ENCODE peak calls at places on chromosomes 6 and 20, in nine cellular contexts. B, R, H, V, I, P, Z, G and T are unnamed samples.

GRCh38 chr20:11564491-11564890 is 353.2 kb upstream of the BTBD3 start:
- DNase-seq in B (no peak), R (no peak), H (no peak), V (no peak), I (no peak), P (no peak), Z (no peak), G (no peak), T (no peak)

GRCh38 chr6:3364391-3364790 is 92.5 kb downstream of the SLC22A23 start:
- DNase-seq in B (no peak), R (peak; percentile 65), H (no peak), V (peak; percentile 49), I (no peak), P (no peak), Z (no peak), G (no peak), T (no peak)

GRCh38 chr20:19396466-19397081 is 184.1 kb downstream of the SLC24A3 start:
- DNase-seq in B (no peak), R (no peak), H (no peak), V (no peak), I (no peak), P (no peak), Z (no peak), G (no peak), T (no peak)

GRCh38 chr6:126176266-126176665 is 163.6 kb upstream of the CENPW start:
- DNase-seq in B (no peak), R (no peak), H (no peak), V (no peak), I (peak; percentile 14), P (no peak), Z (no peak), G (no peak), T (no peak)

GRCh38 chr6:127589135-127589534 is 12.2 kb downstream of the C6orf58 start:
- DNase-seq in B (no peak), R (no peak), H (no peak), V (no peak), I (no peak), P (no peak), Z (no peak), G (no peak), T (no peak)

GRCh38 chr6:89667872-89668556 is 29.5 kb upstream of the LYRM2 start:
- DNase-seq in B (no peak), R (no peak), H (no peak), V (no peak), I (no peak), P (no peak), Z (no peak), G (no peak), T (no peak)

GRCh38 chr6:168408504-168409136 is 32.4 kb upstream of the SMOC2 start:
- DNase-seq in B (no peak), R (peak; percentile 25), H (no peak), V (no peak), I (no peak), P (no peak), Z (peak; percentile 24), G (no peak), T (no peak)

GRCh38 chr6:10621227-10621626 is 73.2 kb downstream of the C6orf52 start:
- DNase-seq in B (no peak), R (no peak), H (no peak), V (no peak), I (no peak), P (no peak), Z (no peak), G (peak; percentile 10), T (no peak)

GRCh38 chr6:19873031-19873430 is 35.9 kb downstream of the ID4 start:
- DNase-seq in B (no peak), R (no peak), H (no peak), V (no peak), I (no peak), P (no peak), Z (no peak), G (no peak), T (no peak)

GRCh38 chr6:162058281-162058875 is 669.2 kb downstream of the PRKN start:
- DNase-seq in B (peak; percentile 88), R (no peak), H (no peak), V (peak; percentile 94), I (no peak), P (no peak), Z (no peak), G (peak; percentile 9), T (no peak)

GRCh38 chr6:140382351-140382750 is 1007.9 kb upstream of the CITED2 start:
- DNase-seq in B (no peak), R (no peak), H (no peak), V (no peak), I (no peak), P (no peak), Z (no peak), G (no peak), T (no peak)

GRCh38 chr6:34912715-34913464 is 23.8 kb downstream of the ANKS1A start:
- DNase-seq in B (no peak), R (no peak), H (peak; percentile 56), V (no peak), I (peak; percentile 89), P (no peak), Z (no peak), G (no peak), T (no peak)

GRCh38 chr6:163667372-163668060 is 253.0 kb downstream of the QKI start:
- DNase-seq in B (no peak), R (no peak), H (peak; percentile 85), V (peak; percentile 76), I (peak; percentile 15), P (no peak), Z (peak; percentile 16), G (peak; percentile 60), T (no peak)

GRCh38 chr20:32231847-32232246 is 24.2 kb downstream of the POFUT1 start:
- DNase-seq in B (no peak), R (no peak), H (no peak), V (peak; percentile 19), I (peak; percentile 61), P (no peak), Z (no peak), G (no peak), T (no peak)

DNA sequence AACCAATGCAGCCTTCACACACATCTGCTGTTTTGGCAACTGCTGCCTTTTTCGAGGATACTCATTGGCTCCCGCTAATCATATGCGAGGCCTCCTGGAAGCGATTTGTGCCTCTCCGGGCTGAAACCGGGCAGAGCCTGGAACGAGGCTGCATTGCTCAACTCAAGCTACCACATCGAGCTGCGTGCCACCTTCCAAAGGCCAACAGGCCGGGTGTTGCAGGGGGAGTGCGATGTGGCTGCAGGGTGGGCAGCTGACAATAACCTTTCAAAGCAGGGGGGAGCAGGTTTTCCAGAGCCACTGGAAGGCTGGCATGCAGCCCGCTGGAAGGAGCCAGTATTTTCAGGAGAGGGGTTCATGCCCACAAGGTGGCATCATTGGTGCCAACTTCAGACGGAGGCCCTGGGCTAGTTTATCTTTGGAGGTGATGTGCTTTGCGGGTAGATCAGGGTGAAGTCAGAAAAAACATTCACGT is 122.6 kb upstream of the IFNGR1 start:
- DNase-seq in B (peak; percentile 31), R (peak; percentile 67), H (peak; percentile 29), V (peak; percentile 57), I (no peak), P (no peak), Z (no peak), G (peak; percentile 58), T (no peak)
- TF ChIP-seq CTCF in B (no peak), R (peak; percentile 38), H (peak; percentile 39), V (peak; percentile 25), I (peak; percentile 14), P (no peak), Z (peak; percentile 18), G (no peak), T (no peak)

DNA sequence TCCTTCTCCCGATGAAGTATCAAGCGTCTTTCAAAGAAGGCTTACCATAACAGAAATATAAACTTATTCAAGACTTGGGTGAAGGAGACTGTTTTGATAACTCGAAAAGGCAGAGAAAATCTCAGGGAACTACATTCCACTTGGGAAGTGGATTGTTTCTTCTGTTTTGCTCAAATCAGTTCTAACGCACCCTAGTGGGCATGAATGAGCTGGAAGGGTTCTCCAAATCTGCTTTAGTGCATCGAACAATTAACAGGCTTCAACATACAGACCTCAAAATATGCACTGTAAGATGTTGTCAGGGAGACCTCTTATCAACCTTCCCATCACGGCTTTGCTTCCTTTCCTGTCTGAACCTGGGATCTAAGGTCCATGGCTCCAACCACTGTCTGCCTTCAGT is 392.5 kb downstream of the CD83 start:
- DNase-seq in B (no peak), R (no peak), H (no peak), V (no peak), I (no peak), P (no peak), Z (no peak), G (no peak), T (no peak)
- TF ChIP-seq CTCF in B (no peak), R (peak; percentile 55), H (no peak), V (no peak), I (peak; percentile 13), P (no peak), Z (no peak), G (no peak), T (no peak)

DNA sequence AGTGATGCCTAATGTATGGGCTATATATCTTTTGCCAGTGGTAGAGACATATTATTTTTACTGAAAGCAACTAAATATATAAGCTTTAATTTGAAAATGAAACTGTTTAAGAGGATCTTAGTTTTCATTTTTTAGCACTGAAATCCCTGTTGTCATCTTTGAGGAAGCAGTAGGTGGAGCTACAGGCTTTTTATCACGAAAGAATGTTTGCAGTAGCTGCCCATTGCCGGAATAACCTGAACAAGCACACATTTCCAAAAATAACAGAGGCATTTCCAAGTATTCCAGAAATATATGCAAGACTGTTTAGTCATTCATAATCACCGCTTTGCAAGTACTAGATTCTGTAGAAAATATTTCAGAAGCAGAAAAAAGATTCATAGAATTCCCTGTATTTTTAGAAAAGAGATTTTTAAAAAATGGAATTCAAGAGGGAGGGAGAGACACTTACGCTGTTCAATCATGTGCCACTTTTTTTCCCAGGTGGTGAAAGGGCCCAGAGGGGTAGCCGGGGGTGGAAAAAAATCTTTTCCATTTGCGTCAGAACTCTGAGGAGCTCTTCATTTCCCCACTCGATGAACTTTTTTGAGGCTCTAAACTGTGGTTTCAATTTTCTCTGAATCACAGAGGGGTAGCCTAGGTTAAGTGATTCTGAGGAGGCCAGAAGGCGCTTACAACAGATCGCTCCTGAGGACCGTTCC is 142.5 kb upstream of the FERMT1 start:
- DNase-seq in B (no peak), R (no peak), H (peak; percentile 19), V (peak; percentile 6), I (peak; percentile 73), P (no peak), Z (no peak), G (peak; percentile 4), T (no peak)
- TF ChIP-seq CTCF in B (no peak), R (peak; percentile 73), H (peak; percentile 27), V (peak; percentile 43), I (peak; percentile 67), P (no peak), Z (no peak), G (no peak), T (peak; percentile 26)

DNA sequence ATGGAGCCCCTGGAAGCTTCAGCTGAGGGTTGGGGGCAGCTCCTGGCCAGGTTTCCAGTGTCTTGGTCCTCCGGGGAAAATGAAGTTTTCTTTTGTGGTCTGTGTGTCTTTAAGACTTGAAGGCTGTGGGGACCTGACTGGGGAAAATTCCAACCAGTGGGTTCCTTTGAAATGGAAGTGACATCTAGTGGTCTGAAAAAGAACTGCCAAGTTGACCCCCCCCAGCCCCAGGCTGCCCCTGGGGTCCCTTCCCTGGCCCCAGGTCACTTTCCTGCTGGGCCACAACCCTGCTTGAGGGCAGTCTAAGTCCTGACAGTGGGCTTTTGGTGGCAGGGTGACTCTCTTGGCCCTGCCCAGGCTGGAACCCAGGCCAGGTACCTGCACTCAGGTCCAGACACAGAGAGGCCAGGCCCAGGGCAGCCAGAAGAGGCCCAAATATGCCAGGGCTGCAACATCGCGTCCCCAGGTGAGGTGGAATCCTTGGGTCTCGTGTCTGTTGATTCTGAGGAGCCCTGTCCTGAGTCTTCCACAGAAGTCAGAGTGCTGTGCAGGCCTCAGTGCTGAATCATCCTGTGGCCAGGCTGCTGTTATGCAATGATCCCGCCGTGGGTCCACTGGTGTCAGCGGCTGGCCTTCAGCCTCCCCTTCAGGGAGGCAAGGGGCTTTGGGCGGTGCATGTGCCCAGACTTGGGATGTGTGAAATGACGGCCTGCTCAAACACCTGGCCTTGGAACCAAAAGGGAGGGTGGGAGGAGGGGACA is 68.4 kb downstream of the VEGFA start:
- DNase-seq in B (peak; percentile 51), R (peak; percentile 83), H (peak; percentile 64), V (peak; percentile 65), I (peak; percentile 81), P (peak; percentile 48), Z (no peak), G (peak; percentile 43), T (no peak)
- TF ChIP-seq CTCF in B (peak; percentile 50), R (peak; percentile 85), H (peak; percentile 29), V (peak; percentile 68), I (peak; percentile 55), P (peak; percentile 76), Z (peak; percentile 36), G (no peak), T (no peak)